ENCODE peak calls at places on chromosomes 16 and 17, in seven cellular contexts. One of them, this sample, is unnamed.

GRCh38 chr16:88922114-88922825 is 54.7 kb downstream of the CBFA2T3 start:
- DNase-seq in A549: peak
- DNase-seq in NB4: no peak
- DNase-seq in K562: no peak
- DNase-seq in WTC11: peak
- DNase-seq in HCT116: no peak
- DNase-seq in SK-N-SH: no peak
- DNase-seq in this sample: peak

GRCh38 chr17:18247613-18248001 is 10.9 kb downstream of the FLII start:
- DNase-seq in A549: no peak
- DNase-seq in K562: no peak
- DNase-seq in NB4: no peak
- DNase-seq in SK-N-SH: no peak
- DNase-seq in HCT116: no peak
- DNase-seq in WTC11: no peak
- DNase-seq in this sample: peak

GRCh38 chr16:28537076-28537475 is 1.7 kb downstream of the NUPR1 start:
- DNase-seq in A549: no peak
- DNase-seq in SK-N-SH: no peak
- DNase-seq in WTC11: no peak
- DNase-seq in HCT116: no peak
- DNase-seq in NB4: no peak
- DNase-seq in K562: no peak
- DNase-seq in this sample: no peak

GRCh38 chr17:75681289-75681688 is 14.2 kb downstream of the SAP30BP start:
- DNase-seq in WTC11: no peak
- DNase-seq in A549: no peak
- DNase-seq in NB4: no peak
- DNase-seq in K562: no peak
- DNase-seq in SK-N-SH: no peak
- DNase-seq in HCT116: no peak
- DNase-seq in this sample: no peak

GRCh38 chr16:1032607-1033006 is 39.9 kb upstream of the SSTR5 start:
- DNase-seq in WTC11: no peak
- DNase-seq in HCT116: no peak
- DNase-seq in K562: no peak
- DNase-seq in NB4: no peak
- DNase-seq in SK-N-SH: no peak
- DNase-seq in A549: no peak
- DNase-seq in this sample: no peak

GRCh38 chr17:35374766-35375344 is 1.4 kb upstream of the SLFN11 start:
- DNase-seq in HCT116: no peak
- DNase-seq in A549: no peak
- DNase-seq in SK-N-SH: no peak
- DNase-seq in WTC11: no peak
- DNase-seq in K562: no peak
- DNase-seq in NB4: no peak
- DNase-seq in this sample: peak

GRCh38 chr17:21193031-21193430 is 20.9 kb downstream of the TMEM11 start:
- DNase-seq in K562: no peak
- DNase-seq in HCT116: no peak
- DNase-seq in SK-N-SH: no peak
- DNase-seq in WTC11: no peak
- DNase-seq in NB4: no peak
- DNase-seq in A549: no peak
- DNase-seq in this sample: no peak

GRCh38 chr17:14552311-14552710 is 251.4 kb downstream of the HS3ST3B1 start:
- DNase-seq in A549: no peak
- DNase-seq in HCT116: no peak
- DNase-seq in WTC11: no peak
- DNase-seq in SK-N-SH: no peak
- DNase-seq in NB4: peak
- DNase-seq in K562: no peak
- DNase-seq in this sample: no peak

GRCh38 chr17:19867654-19868395 is at the start of gene ULK2:
- DNase-seq in A549: peak
- DNase-seq in NB4: peak
- DNase-seq in K562: no peak
- DNase-seq in HCT116: peak
- DNase-seq in SK-N-SH: peak
- DNase-seq in WTC11: peak
- DNase-seq in this sample: peak

GRCh38 chr17:75844530-75845057 is 390 bp upstream of the UNC13D start:
- DNase-seq in NB4: no peak
- DNase-seq in SK-N-SH: peak
- DNase-seq in HCT116: peak
- DNase-seq in WTC11: no peak
- DNase-seq in A549: peak
- DNase-seq in K562: peak
- DNase-seq in this sample: no peak

GRCh38 chr16:73527191-73527590 is 479.3 kb upstream of the ZFHX3 start:
- DNase-seq in NB4: peak
- DNase-seq in HCT116: no peak
- DNase-seq in K562: no peak
- DNase-seq in A549: peak
- DNase-seq in WTC11: no peak
- DNase-seq in SK-N-SH: no peak
- DNase-seq in this sample: no peak

GRCh38 chr16:87080571-87081167 is 236.5 kb downstream of the C16orf95 start:
- DNase-seq in SK-N-SH: no peak
- DNase-seq in A549: no peak
- DNase-seq in WTC11: no peak
- DNase-seq in K562: no peak
- DNase-seq in NB4: no peak
- DNase-seq in HCT116: peak
- DNase-seq in this sample: no peak

GRCh38 chr16:65634291-65634690 is 512.4 kb upstream of the CDH11 start:
- DNase-seq in A549: no peak
- DNase-seq in WTC11: peak
- DNase-seq in K562: no peak
- DNase-seq in NB4: peak
- DNase-seq in HCT116: no peak
- DNase-seq in SK-N-SH: peak
- DNase-seq in this sample: no peak

DNA sequence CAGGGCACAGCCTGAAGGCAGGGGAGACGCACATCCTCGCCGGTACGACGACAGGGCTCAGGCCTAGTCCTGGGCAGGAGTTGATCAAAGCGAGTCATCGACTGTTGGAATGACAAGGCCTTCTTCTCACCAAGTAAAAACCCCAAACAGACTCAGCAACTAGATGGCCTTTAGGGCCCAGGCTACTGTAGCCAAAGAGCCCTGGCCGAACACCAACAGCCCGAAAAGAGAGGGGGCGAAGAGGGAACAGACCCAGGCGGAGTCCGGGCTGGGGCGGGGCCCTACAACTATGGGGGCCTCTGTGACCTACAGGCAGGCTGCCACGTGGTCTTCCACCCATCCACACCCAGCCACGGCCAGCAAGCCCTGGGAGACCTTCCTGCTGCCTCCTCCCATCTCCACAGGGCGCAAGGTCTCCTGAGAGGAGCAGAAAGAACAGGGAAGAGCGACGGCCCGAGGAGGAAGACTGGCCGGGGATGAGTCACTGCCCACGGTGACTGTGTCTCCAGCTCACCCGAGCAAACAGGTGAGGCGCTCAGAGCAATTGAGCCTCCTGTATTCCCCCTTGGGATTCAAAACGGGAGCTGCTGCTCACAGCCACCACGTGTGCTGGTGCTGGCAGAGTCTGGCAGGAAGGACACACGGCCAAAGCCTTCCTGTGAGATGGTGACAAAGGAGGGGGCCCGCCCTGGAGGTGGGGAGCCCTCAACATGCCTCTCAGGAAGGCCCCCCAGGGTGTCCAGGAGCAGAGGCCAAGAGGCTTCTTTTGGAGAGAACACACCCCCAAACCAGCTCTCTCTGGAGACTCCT is 17.7 kb downstream of the SLC16A3 start:
- DNase-seq in A549: peak
- DNase-seq in HCT116: no peak
- DNase-seq in WTC11: no peak
- DNase-seq in SK-N-SH: peak
- DNase-seq in NB4: peak
- DNase-seq in K562: no peak
- DNase-seq in this sample: peak
- TF ChIP-seq MAX in A549: peak
- TF ChIP-seq MAX in HCT116: peak
- TF ChIP-seq MAX in WTC11: no peak
- TF ChIP-seq MAX in SK-N-SH: no peak
- TF ChIP-seq MAX in NB4: no peak
- TF ChIP-seq MAX in K562: no peak
- TF ChIP-seq MAX in this sample: no peak

DNA sequence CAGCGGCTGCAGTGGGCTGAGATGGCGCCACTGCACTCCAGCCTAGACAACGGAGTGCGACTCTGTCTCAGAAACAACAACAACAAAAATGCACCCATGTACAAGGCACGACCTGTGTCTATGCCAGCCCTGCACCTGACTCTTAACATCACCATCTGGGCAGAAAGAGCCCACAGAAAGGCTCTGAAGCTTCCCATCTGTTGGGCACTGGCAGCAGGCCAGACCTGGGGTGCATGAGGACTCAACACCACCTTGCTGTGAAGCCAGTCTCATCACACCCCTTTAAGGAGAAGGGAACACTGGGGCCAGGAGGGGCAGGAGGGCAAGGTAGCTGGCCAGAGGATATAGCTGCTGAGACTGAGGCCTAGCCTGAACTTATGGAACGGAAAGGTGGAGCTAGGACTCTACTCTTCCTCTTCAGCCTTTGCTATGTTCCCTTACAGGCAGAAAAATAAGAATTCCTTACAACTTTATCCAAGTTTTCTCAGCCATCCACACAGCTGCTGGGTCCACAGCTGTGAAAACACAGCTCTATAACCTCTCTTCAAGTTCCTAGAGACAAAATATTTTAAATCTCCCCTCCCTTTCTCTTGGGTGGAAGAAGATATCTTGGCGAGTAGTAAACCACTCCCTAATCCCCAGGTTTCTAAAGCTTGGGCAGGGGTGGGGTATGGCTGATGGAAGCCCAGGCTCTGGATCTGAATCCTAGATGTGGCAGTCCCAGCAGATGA is 2.8 kb downstream of the ELOB start:
- DNase-seq in WTC11: no peak
- DNase-seq in SK-N-SH: no peak
- DNase-seq in K562: no peak
- DNase-seq in NB4: no peak
- DNase-seq in HCT116: no peak
- DNase-seq in A549: no peak
- DNase-seq in this sample: no peak
- TF ChIP-seq MAX in WTC11: no peak
- TF ChIP-seq MAX in SK-N-SH: no peak
- TF ChIP-seq MAX in K562: no peak
- TF ChIP-seq MAX in NB4: no peak
- TF ChIP-seq MAX in HCT116: no peak
- TF ChIP-seq MAX in A549: no peak
- TF ChIP-seq MAX in this sample: no peak

GRCh38 chr16:76197925-76198324 is 79.3 kb upstream of the CNTNAP4 start:
- DNase-seq in NB4: no peak
- DNase-seq in K562: no peak
- DNase-seq in SK-N-SH: peak
- DNase-seq in WTC11: no peak
- DNase-seq in A549: no peak
- DNase-seq in HCT116: no peak
- DNase-seq in this sample: no peak

GRCh38 chr16:76193851-76194620 is 83.2 kb upstream of the CNTNAP4 start:
- DNase-seq in NB4: no peak
- DNase-seq in HCT116: no peak
- DNase-seq in A549: no peak
- DNase-seq in K562: no peak
- DNase-seq in WTC11: no peak
- DNase-seq in SK-N-SH: no peak
- DNase-seq in this sample: no peak

GRCh38 chr16:76195648-76196047 is 81.6 kb upstream of the CNTNAP4 start:
- DNase-seq in K562: no peak
- DNase-seq in NB4: no peak
- DNase-seq in SK-N-SH: peak
- DNase-seq in HCT116: no peak
- DNase-seq in A549: no peak
- DNase-seq in WTC11: no peak
- DNase-seq in this sample: no peak

GRCh38 chr16:76190480-76190879 is 86.7 kb upstream of the CNTNAP4 start:
- DNase-seq in A549: no peak
- DNase-seq in NB4: no peak
- DNase-seq in K562: no peak
- DNase-seq in HCT116: no peak
- DNase-seq in SK-N-SH: no peak
- DNase-seq in WTC11: no peak
- DNase-seq in this sample: no peak

DNA sequence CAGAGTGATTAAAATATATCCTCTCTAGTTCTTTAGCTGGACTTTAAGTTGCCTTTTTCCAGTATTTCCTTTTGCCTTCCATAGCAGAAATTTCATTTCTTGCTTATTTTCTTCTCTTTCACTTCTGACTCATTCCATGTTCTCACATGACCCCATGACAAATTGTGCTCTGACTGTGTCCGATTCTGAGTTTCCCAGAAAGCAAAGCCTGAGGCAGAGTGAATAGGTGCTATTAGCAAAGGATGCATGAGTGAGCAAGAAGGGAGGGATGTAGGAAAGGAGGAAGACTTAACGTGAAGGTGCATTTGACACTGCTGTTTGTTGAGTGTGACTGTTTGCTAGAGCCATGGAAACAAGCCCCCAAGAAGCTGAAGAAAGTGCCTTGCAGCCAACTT is 82.6 kb upstream of the CNTNAP4 start:
- DNase-seq in HCT116: no peak
- DNase-seq in A549: no peak
- DNase-seq in WTC11: no peak
- DNase-seq in NB4: no peak
- DNase-seq in SK-N-SH: no peak
- DNase-seq in K562: no peak
- DNase-seq in this sample: no peak
- TF ChIP-seq MAX in HCT116: no peak
- TF ChIP-seq MAX in A549: no peak
- TF ChIP-seq MAX in WTC11: no peak
- TF ChIP-seq MAX in NB4: no peak
- TF ChIP-seq MAX in SK-N-SH: no peak
- TF ChIP-seq MAX in K562: no peak
- TF ChIP-seq MAX in this sample: no peak

DNA sequence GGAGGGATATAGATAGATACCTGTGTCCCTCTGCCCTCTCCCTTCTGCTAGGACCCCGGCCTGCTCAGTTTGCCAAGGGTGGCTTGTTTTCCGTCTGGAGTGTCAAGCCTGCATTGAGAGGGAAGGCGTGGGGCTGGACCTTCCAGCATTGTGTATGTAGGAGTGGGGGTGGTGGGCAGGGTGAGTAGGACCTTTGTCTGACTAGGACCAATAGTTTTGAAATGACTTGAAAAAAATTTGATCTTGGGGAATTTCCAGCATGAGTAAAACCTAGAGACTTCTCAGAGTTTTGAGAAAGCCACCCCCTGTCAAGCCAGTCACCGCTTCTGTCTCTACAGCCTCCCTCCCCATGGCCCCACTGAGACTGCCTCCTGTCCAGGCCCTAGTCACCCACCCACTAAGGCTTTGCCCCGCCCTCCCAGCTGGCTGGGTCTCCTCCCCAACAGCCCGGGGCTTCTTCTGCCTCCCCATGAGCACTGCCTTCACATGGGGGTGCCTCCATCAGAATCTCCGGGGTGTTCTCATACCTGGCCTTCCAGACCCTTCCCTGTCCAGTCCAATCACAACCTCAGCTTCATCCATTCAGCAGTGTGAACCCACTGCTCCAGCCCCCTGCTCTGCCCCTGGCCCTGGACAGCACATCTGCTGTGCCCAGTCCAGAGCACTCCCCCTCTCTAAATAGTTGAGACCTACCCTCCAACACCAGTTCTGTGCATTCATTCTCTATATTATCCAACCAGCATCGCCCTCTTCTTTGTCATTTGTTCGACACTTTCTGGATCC is 207.0 kb downstream of the MSI2 start:
- DNase-seq in A549: peak
- DNase-seq in WTC11: no peak
- DNase-seq in HCT116: no peak
- DNase-seq in SK-N-SH: no peak
- DNase-seq in K562: peak
- DNase-seq in NB4: peak
- DNase-seq in this sample: no peak
- TF ChIP-seq MAX in A549: peak
- TF ChIP-seq MAX in WTC11: no peak
- TF ChIP-seq MAX in HCT116: no peak
- TF ChIP-seq MAX in SK-N-SH: peak
- TF ChIP-seq MAX in K562: no peak
- TF ChIP-seq MAX in NB4: no peak
- TF ChIP-seq MAX in this sample: no peak